ENCODE peak calls at places on chromosomes 3 and 15, in four cellular contexts. K, J, T and V are unnamed samples.

GRCh38 chr3:195155842-195156241 is 115.1 kb downstream of the XXYLT1 start:
- DNase-seq in T (no peak), J (no peak), K (peak; percentile 63), V (no peak)

GRCh38 chr15:45185903-45186770 is 1.6 kb downstream of the SHF start:
- DNase-seq in J (no peak), T (no peak), K (peak; percentile 20), V (no peak)

GRCh38 chr15:25670025-25670554 is 193.0 kb downstream of the ATP10A start:
- DNase-seq in J (no peak), K (peak; percentile 76), T (no peak), V (peak; percentile 61)

GRCh38 chr3:45591547-45591912 is 3.0 kb upstream of the LIMD1 start:
- DNase-seq in K (no peak), J (no peak), T (no peak), V (no peak)

GRCh38 chr3:33636125-33636855 is 81.8 kb downstream of the CLASP2 start:
- DNase-seq in J (no peak), T (peak; percentile 72), K (peak; percentile 78), V (no peak)

GRCh38 chr15:49669288-49669687 is 48.4 kb downstream of the DTWD1 start:
- DNase-seq in T (no peak), K (no peak), J (no peak), V (no peak)

GRCh38 chr15:78979456-78980320 is 34.8 kb upstream of the CTSH start:
- DNase-seq in K (peak; percentile 81), J (peak; percentile 66), T (peak; percentile 87), V (peak; percentile 79)

GRCh38 chr3:125062904-125063618 is 7.3 kb upstream of the HEG1 start:
- DNase-seq in J (no peak), T (no peak), K (peak; percentile 97), V (no peak)

GRCh38 chr3:79767194-79767952 is 425 bp downstream of the ROBO1 start:
- DNase-seq in J (no peak), K (no peak), T (no peak), V (no peak)

GRCh38 chr3:112811150-112811884 is 35.3 kb downstream of the CD200R1L start:
- DNase-seq in T (no peak), J (no peak), K (peak; percentile 86), V (no peak)

GRCh38 chr15:81166949-81167816 is 29.5 kb upstream of the IL16 start:
- DNase-seq in T (peak; percentile 93), K (no peak), J (no peak), V (no peak)

GRCh38 chr3:144770291-144770690 is 798.7 kb downstream of the DIPK2A start:
- DNase-seq in T (no peak), J (no peak), K (no peak), V (no peak)

GRCh38 chr3:112546216-112546759 is 15.5 kb downstream of the ATG3 start:
- DNase-seq in T (no peak), K (peak; percentile 45), J (no peak), V (no peak)

DNA sequence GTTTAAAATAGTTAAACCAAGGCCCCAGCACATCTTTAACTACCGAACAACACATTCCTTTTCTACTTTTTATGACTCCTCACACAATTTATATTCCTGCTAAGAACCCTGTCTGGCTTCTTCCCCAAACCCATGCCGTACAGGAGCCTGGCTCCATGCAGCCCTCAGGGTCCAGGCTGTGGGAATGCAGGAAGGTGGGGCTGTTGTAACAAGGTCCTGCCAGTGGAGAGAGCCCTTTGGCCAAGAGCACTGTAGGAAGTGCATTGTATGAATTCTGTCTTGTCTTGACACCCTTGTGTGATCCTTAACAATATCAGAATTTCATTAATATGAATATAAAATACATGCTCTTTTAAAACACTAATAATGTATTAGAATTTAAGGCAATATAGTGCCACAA is 563.8 kb downstream of the TBL1XR1 start:
- DNase-seq in T (peak; percentile 51), J (no peak), K (no peak), V (no peak)
- TF ChIP-seq CHD1 in T (no peak), J (no peak), K (no peak), V (no peak)

DNA sequence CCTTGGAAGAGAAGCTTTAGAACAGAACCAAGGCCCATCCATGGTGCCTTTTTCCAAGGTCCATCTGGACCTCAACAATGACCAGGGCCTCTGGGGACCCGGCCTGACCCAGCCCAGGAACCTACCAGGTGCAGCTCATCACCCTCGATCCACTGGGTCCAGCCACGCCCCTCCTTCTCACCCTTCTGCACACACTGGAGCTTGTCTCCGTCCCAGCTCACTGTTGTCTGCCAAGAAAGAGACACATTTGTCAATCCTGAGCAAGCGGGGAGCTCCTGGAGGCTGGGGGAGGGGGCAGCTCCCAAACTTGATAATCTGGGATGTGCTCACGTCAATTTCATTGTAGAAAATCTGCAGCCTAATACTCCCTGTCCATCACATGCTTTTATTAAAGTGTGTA is 21.2 kb downstream of the RBP1 start:
- DNase-seq in K (no peak), T (no peak), J (no peak), V (peak; percentile 16)
- TF ChIP-seq CHD1 in K (no peak), T (no peak), J (no peak), V (no peak)

GRCh38 chr3:179149239-179149887 is 1.2 kb downstream of the PIK3CA start:
- DNase-seq in J (peak; percentile 53), K (peak; percentile 32), T (peak; percentile 47), V (no peak)

GRCh38 chr3:179147571-179148445 is at the start of gene PIK3CA:
- DNase-seq in J (peak; percentile 96), K (peak; percentile 99), T (peak; percentile 98), V (peak; percentile 78)

GRCh38 chr3:179149951-179150350 is 1.8 kb downstream of the PIK3CA start:
- DNase-seq in T (peak; percentile 12), K (no peak), J (no peak), V (no peak)

GRCh38 chr3:179148446-179149238 is 485 bp downstream of the PIK3CA start:
- DNase-seq in K (peak; percentile 28), T (peak; percentile 62), J (no peak), V (no peak)

DNA sequence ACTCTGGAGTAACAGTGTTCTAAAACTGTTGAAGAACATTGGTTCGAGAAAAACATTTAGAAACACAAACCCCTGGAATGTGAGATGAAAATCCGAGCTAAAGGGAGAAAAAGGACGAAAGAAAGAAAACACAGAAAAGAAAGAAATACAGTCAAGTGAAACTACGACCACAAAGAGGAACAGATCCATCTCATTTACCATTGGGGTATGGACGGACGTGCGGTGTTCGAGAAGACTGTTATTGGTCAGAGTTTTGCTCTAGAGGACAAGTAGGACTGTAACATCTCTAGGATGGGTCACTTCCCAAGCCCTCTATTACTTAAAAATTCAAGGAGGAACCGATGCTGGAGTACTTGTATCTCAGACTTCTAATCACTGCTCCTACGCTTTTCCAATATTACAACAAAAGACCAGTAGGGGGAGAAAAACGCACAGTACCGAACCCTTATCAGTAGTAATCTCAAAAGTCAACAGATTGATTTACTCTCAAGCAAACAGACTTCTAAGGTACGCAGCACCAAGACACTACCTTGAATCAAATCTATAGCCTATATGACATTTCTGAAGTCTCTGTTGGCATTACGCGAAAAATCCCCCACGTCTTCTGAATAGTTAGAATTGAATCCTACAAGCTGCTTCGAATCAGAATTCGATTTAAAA is 1.1 kb upstream of the PIK3CA start:
- DNase-seq in T (peak; percentile 79), J (peak; percentile 42), K (peak; percentile 68), V (no peak)
- TF ChIP-seq CHD1 in T (no peak), J (no peak), K (no peak), V (no peak)

DNA sequence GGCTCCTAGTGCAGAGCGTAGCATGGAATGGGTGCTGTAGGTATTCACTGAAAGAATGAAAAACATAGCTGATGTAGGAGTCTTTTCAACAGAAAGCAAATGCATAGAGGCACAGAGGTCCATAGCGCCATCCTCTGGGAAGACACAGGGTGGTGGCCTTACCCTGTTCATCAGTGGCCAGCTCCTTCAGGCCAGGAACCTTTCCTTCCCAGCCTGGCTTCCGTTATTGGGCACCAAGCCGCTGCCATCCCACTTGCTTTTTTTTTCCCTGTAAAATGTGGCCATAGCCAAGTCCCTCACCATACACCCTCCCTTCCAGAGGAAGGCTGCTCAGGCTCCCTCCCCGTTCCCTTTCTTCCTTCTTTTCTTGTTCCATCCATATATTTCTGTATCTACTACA is 118.1 kb downstream of the ZNF621 start:
- DNase-seq in J (no peak), K (no peak), T (no peak), V (no peak)
- TF ChIP-seq CHD1 in J (no peak), K (no peak), T (no peak), V (no peak)

GRCh38 chr3:151067158-151067557 is 18.3 kb upstream of the MED12L start:
- DNase-seq in T (peak; percentile 24), J (no peak), K (no peak), V (no peak)
- TF ChIP-seq CHD1 in T (no peak), J (no peak), K (no peak), V (no peak)

DNA sequence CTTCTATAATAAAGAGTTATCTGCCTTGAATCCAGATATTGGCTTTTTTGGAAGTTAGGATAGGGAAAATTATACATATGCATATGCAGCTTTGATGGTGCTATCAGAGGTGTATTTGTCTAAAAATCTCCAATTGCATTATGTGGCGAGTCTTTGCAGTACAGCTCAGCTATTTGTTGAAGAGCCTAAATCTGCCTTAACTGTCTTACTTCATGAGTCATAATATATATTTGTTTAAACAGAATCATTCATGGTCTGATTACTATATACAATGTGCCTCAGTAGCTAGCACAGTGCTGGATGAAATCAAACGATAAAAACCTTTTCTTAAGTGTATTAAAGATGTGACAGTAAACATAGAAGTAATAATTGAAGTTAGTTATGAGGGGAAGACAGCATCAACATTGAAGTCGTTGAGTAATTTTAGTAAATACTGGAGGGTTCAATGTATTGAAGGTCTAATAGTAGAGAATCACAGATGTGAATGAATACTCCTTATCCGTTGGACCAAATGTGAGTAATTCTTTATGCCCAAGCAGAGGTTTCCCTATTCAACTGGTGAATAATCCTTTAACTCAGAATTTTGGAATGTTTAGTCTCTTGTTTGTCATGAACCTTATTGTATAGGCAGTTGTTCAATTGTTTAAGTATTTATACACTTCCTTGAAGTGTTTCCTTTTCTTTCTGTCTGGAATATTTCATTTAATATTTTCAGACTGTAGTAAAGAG is 74.8 kb upstream of the NAALADL2 start:
- DNase-seq in J (no peak), T (no peak), K (peak; percentile 74), V (no peak)
- TF ChIP-seq CHD1 in J (no peak), T (no peak), K (no peak), V (no peak)

GRCh38 chr15:68401496-68402431 is 30.2 kb downstream of the ITGA11 start:
- DNase-seq in T (no peak), K (no peak), J (no peak), V (peak; percentile 27)
- TF ChIP-seq CHD1 in T (no peak), K (no peak), J (no peak), V (no peak)

DNA sequence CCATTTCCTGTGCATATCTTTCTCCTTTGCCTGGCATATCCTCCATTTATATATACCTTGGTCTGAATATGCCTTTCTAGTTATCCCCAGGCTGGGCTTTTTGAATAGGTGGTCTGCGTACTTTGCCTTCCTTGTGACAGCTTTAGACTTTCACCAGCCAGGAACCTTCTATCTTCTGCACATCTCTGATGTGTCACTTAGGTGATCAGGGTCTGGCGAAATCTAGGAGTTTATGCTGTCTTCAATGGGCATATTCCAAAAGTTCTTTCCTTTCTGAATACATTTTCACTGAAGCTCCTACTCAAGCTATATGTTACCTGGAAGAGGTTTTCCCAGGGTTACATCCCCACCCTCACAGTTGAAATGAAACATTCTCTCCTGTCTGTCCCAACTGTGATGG is 27.8 kb upstream of the ST3GAL6 start:
- DNase-seq in K (no peak), T (no peak), J (no peak), V (no peak)
- TF ChIP-seq CHD1 in K (no peak), T (no peak), J (no peak), V (no peak)

GRCh38 chr3:40821316-40821715 is 296.6 kb downstream of the ZNF621 start:
- DNase-seq in J (no peak), T (no peak), K (no peak), V (no peak)
- TF ChIP-seq CHD1 in J (no peak), T (no peak), K (no peak), V (no peak)